ENCODE peak calls at places on chromosome 13, in six cellular contexts. X is stimulated activated CD4-positive, alpha-beta T cell treated with anti-CD3 and anti-CD28 coated beads, Interleukin-1b, Interleukin-23, amount 100 ng/mL, for 24 hours; H is AG08395; A is NCI-H1930; I is lung microvascular endothelial cell; F is putamen. W is an unnamed sample.
A peak's percentile ranks its signal among the peaks of the same experiment; 100 is the strongest.

GRCh38 chr13:95477187-95477586 is 75.3 kb upstream of the CLDN10 start:
- DNase-seq in H (no peak), X (no peak), F (no peak), A (no peak), I (no peak), W (no peak)

GRCh38 chr13:113114511-113115362 is 7.9 kb upstream of the F10 start:
- DNase-seq in X (no peak), A (no peak), F (no peak), H (no peak), I (no peak), W (no peak)

GRCh38 chr13:48515732-48516131 is 17.1 kb downstream of the RCBTB2 start:
- DNase-seq in X (no peak), H (no peak), F (no peak), I (no peak), A (no peak), W (no peak)

GRCh38 chr13:108877300-108877699 is 247.9 kb downstream of the MYO16 start:
- DNase-seq in I (no peak), H (peak; percentile 3), F (no peak), A (no peak), X (no peak), W (no peak)

GRCh38 chr13:47004022-47004421 is 107.2 kb upstream of the HTR2A start:
- DNase-seq in H (no peak), X (no peak), F (no peak), A (no peak), I (no peak), W (no peak)

GRCh38 chr13:54945978-54946377 is 1917.4 kb downstream of the OLFM4 start:
- DNase-seq in X (no peak), H (no peak), I (no peak), A (no peak), F (no peak), W (no peak)

GRCh38 chr13:34942732-34943674 is 933 bp downstream of the NBEA start:
- DNase-seq in A (peak; percentile 50), X (no peak), F (no peak), I (no peak), H (peak; percentile 6), W (peak; percentile 9)

GRCh38 chr13:114059946-114060860 is 72.2 kb downstream of the RASA3 start:
- DNase-seq in F (no peak), X (no peak), I (no peak), A (no peak), H (no peak), W (no peak)

GRCh38 chr13:27973291-27973690 is 4.2 kb upstream of the CDX2 start:
- DNase-seq in H (no peak), A (no peak), X (no peak), I (no peak), F (no peak), W (no peak)

GRCh38 chr13:27425151-27425917 is 915 bp downstream of the GTF3A start:
- DNase-seq in A (no peak), I (peak; percentile 21), H (no peak), F (no peak), X (no peak), W (no peak)

GRCh38 chr13:107192289-107192688 is 624.4 kb upstream of the ARGLU1 start:
- DNase-seq in F (no peak), X (no peak), I (no peak), A (peak; percentile 44), H (no peak), W (no peak)

GRCh38 chr13:29754486-29754806 is 96.0 kb downstream of the UBL3 start:
- DNase-seq in I (peak; percentile 48), F (no peak), H (peak; percentile 19), A (no peak), X (no peak), W (no peak)

GRCh38 chr13:89688908-89689307 is 1658.6 kb upstream of the MIR17HG start:
- DNase-seq in I (no peak), F (peak; percentile 67), H (no peak), X (no peak), A (no peak), W (no peak)

GRCh38 chr13:40517486-40518311 is 148.7 kb downstream of the FOXO1 start:
- DNase-seq in X (no peak), H (no peak), F (no peak), I (no peak), A (no peak), W (peak; percentile 48)

GRCh38 chr13:53490732-53491131 is 462.1 kb downstream of the OLFM4 start:
- DNase-seq in F (no peak), X (no peak), I (no peak), H (no peak), A (no peak), W (no peak)

GRCh38 chr13:40922437-40923040 is 96.6 kb downstream of the ELF1 start:
- DNase-seq in F (no peak), H (no peak), X (no peak), I (no peak), A (no peak), W (no peak)

GRCh38 chr13:31209172-31209818 is 9.5 kb downstream of the B3GLCT start:
- DNase-seq in I (peak; percentile 45), H (peak; percentile 79), A (no peak), X (no peak), F (peak; percentile 73), W (no peak)

GRCh38 chr13:110559429-110559943 is 2.0 kb downstream of the RAB20 start:
- DNase-seq in A (no peak), F (no peak), I (no peak), H (peak; percentile 66), X (no peak), W (no peak)

GRCh38 chr13:99151516-99151915 is 49.1 kb upstream of the UBAC2 start:
- DNase-seq in X (no peak), F (no peak), A (no peak), H (peak; percentile 18), I (peak; percentile 12), W (peak; percentile 46)

GRCh38 chr13:94419304-94419943 is 60.1 kb downstream of the DCT start:
- DNase-seq in A (no peak), X (no peak), I (peak; percentile 18), H (peak; percentile 21), F (no peak), W (no peak)

GRCh38 chr13:65656740-65657329 is 1573.3 kb downstream of the PCDH9 start:
- DNase-seq in X (no peak), A (no peak), F (no peak), I (peak; percentile 47), H (peak; percentile 9), W (no peak)

GRCh38 chr13:72849571-72849970 is 67.6 kb downstream of the PIBF1 start:
- DNase-seq in F (no peak), A (no peak), I (peak; percentile 1), X (no peak), H (peak; percentile 25), W (no peak)

GRCh38 chr13:46761866-46762265 is 35.1 kb downstream of the ESD start:
- DNase-seq in H (no peak), F (no peak), X (no peak), I (no peak), A (no peak), W (no peak)

GRCh38 chr13:114121496-114122466 is 10.6 kb downstream of the RASA3 start:
- DNase-seq in I (no peak), H (no peak), A (no peak), F (no peak), X (no peak), W (no peak)

GRCh38 chr13:52399037-52399436 is 6.9 kb downstream of the THSD1 start:
- DNase-seq in A (no peak), F (no peak), X (no peak), H (no peak), I (no peak), W (no peak)

GRCh38 chr13:62358646-62358932 is 942.9 kb upstream of the PCDH20 start:
- DNase-seq in X (no peak), H (no peak), F (no peak), I (no peak), A (no peak), W (no peak)

GRCh38 chr13:82636119-82636518 is 1246.2 kb downstream of the SLITRK1 start:
- DNase-seq in F (no peak), A (no peak), X (no peak), H (no peak), I (no peak), W (no peak)

GRCh38 chr13:31485183-31485582 is 254.1 kb upstream of the RXFP2 start:
- DNase-seq in I (peak; percentile 7), H (no peak), F (no peak), A (peak; percentile 78), X (no peak), W (no peak)